ENCODE peak calls at places on chromosomes 5 and 9, in ten cellular contexts. P is CD4-positive, alpha-beta memory T cell; V is non-pigmented ciliary epithelial cell; Q is NCI-H2081; S is WERI-Rb-1; W is DND-41; O is iris pigment epithelial cell; U is activated CD4-positive, alpha-beta T cell treated with anti-CD3 and anti-CD28 coated beads, Interleukin-2, amount 50 U/mL, for 1 hour; R is lower leg skin; B is HuH-7. D is an unnamed sample.

GRCh38 chr5:150283904-150284303 is 5.7 kb downstream of the CAMK2A start:
- DNase-seq in P (no peak), V (no peak), Q (no peak), S (no peak), W (no peak), O (no peak), U (no peak), R (no peak), B (no peak), D (no peak)

GRCh38 chr5:53041740-53042139 is 52.6 kb downstream of the ITGA2 start:
- DNase-seq in P (no peak), V (no peak), Q (no peak), S (no peak), W (no peak), O (no peak), U (no peak), R (no peak), B (no peak), D (no peak)

GRCh38 chr9:108142504-108143201 is 653.1 kb upstream of the KLF4 start:
- DNase-seq in P (no peak), V (peak), Q (no peak), S (no peak), W (no peak), O (peak), U (no peak), R (peak), B (no peak), D (no peak)

GRCh38 chr5:111733571-111733970 is 23.4 kb downstream of the NREP start:
- DNase-seq in P (no peak), V (no peak), Q (no peak), S (peak), W (no peak), O (no peak), U (no peak), R (no peak), B (no peak), D (no peak)

GRCh38 chr5:40106847-40107246 is 572.9 kb upstream of the PTGER4 start:
- DNase-seq in P (no peak), V (no peak), Q (no peak), S (peak), W (no peak), O (no peak), U (no peak), R (no peak), B (no peak), D (no peak)

GRCh38 chr9:127199001-127199791 is 65.4 kb upstream of the GARNL3 start:
- DNase-seq in P (peak), V (no peak), Q (peak), S (peak), W (peak), O (peak), U (peak), R (peak), B (peak), D (peak)

GRCh38 chr9:119368681-119369581 is at the start of gene BRINP1:
- DNase-seq in P (no peak), V (peak), Q (peak), S (peak), W (no peak), O (peak), U (no peak), R (no peak), B (no peak), D (peak)

GRCh38 chr9:3177362-3177761 is 333.5 kb upstream of the PUM3 start:
- DNase-seq in P (no peak), V (no peak), Q (no peak), S (no peak), W (no peak), O (no peak), U (no peak), R (no peak), B (peak), D (no peak)

GRCh38 chr9:120014751-120015235 is 565.2 kb downstream of the CDK5RAP2 start:
- DNase-seq in P (no peak), V (no peak), Q (no peak), S (no peak), W (no peak), O (no peak), U (no peak), R (no peak), B (no peak), D (no peak)